ENCODE peak calls at places on chromosome 4, in ten cellular contexts. B, V, Z, F, G, C, I, O, J and A are unnamed samples.

GRCh38 chr4:26069218-26069617 is 155.2 kb downstream of the SMIM20 start:
- DNase-seq in V (no peak), C (peak), I (no peak), J (no peak), B (peak), O (peak), Z (peak), G (no peak), F (no peak), A (peak)

GRCh38 chr4:14301993-14302392 is 674.5 kb upstream of the BOD1L1 start:
- DNase-seq in B (no peak), V (no peak), I (no peak), F (no peak), Z (no peak), C (no peak), G (no peak), J (no peak), O (no peak), A (no peak)

GRCh38 chr4:113080050-113080449 is 30.6 kb downstream of the ANK2 start:
- DNase-seq in C (no peak), I (no peak), Z (no peak), G (no peak), V (no peak), J (no peak), O (no peak), F (no peak), B (no peak), A (peak)

GRCh38 chr4:127759893-127760292 is 22.2 kb upstream of the HSPA4L start:
- DNase-seq in I (no peak), O (no peak), Z (no peak), G (no peak), C (no peak), J (no peak), V (no peak), B (no peak), F (no peak), A (no peak)

GRCh38 chr4:31185014-31185585 is 464.9 kb downstream of the PCDH7 start:
- DNase-seq in C (no peak), V (no peak), Z (no peak), F (no peak), O (no peak), B (no peak), I (peak), G (no peak), J (no peak), A (no peak)

GRCh38 chr4:28391877-28392276 is 1531.2 kb downstream of the STIM2 start:
- DNase-seq in C (no peak), J (no peak), O (no peak), V (no peak), F (no peak), G (no peak), I (no peak), Z (peak), B (no peak), A (no peak)

GRCh38 chr4:20318011-20318898 is 66.5 kb downstream of the SLIT2 start:
- DNase-seq in G (no peak), I (no peak), Z (no peak), O (peak), J (no peak), C (no peak), B (no peak), F (no peak), V (no peak), A (peak)

GRCh38 chr4:146343776-146344175 is 129.4 kb downstream of the REELD1 start:
- DNase-seq in C (no peak), G (no peak), B (no peak), I (no peak), V (no peak), J (no peak), F (no peak), O (no peak), Z (no peak), A (no peak)

GRCh38 chr4:140252742-140253555 is 99.0 kb upstream of the MAML3 start:
- DNase-seq in J (peak), O (peak), G (peak), Z (no peak), V (peak), I (peak), C (peak), B (peak), F (peak), A (peak)

GRCh38 chr4:74539043-74539790 is 94.3 kb downstream of the AREG start:
- DNase-seq in V (no peak), C (peak), B (no peak), G (no peak), F (no peak), O (no peak), J (no peak), Z (no peak), I (no peak), A (peak)

GRCh38 chr4:152606800-152607577 is 71.1 kb upstream of the FBXW7 start:
- DNase-seq in B (no peak), J (no peak), I (no peak), O (no peak), G (no peak), F (no peak), C (no peak), Z (no peak), V (no peak), A (no peak)

GRCh38 chr4:170750519-170750918 is 660.8 kb upstream of the AADAT start:
- DNase-seq in V (no peak), C (no peak), O (no peak), I (no peak), F (no peak), B (no peak), Z (no peak), J (no peak), G (no peak), A (no peak)

GRCh38 chr4:64465263-64465662 is 56.0 kb upstream of the TECRL start:
- DNase-seq in G (no peak), C (no peak), O (no peak), J (no peak), B (no peak), I (no peak), F (no peak), V (no peak), Z (no peak), A (no peak)

GRCh38 chr4:7075962-7076693 is 8.3 kb upstream of the GRPEL1 start:
- DNase-seq in Z (peak), I (no peak), B (no peak), C (peak), G (no peak), O (no peak), J (no peak), V (no peak), F (no peak), A (no peak)

GRCh38 chr4:143186202-143186601 is 1.5 kb downstream of the USP38 start:
- DNase-seq in F (no peak), O (peak), Z (peak), G (no peak), V (no peak), I (no peak), J (no peak), C (peak), B (no peak), A (peak)

GRCh38 chr4:69881173-69881773 is 21.3 kb upstream of the SULT1E1 start:
- DNase-seq in V (peak), Z (no peak), F (no peak), J (peak), I (no peak), G (no peak), B (peak), C (peak), O (peak), A (peak)

GRCh38 chr4:176762661-176763308 is 29.9 kb downstream of the VEGFC start:
- DNase-seq in Z (no peak), F (no peak), O (no peak), J (no peak), I (no peak), B (no peak), V (no peak), G (no peak), C (no peak), A (no peak)

GRCh38 chr4:169024762-169025161 is 14.7 kb upstream of the CBR4 start:
- DNase-seq in G (no peak), O (peak), I (no peak), C (peak), V (peak), J (no peak), Z (peak), B (peak), F (no peak), A (peak)

GRCh38 chr4:147828361-147828760 is 96.5 kb downstream of the ARHGAP10 start:
- DNase-seq in C (peak), I (no peak), Z (peak), J (no peak), G (no peak), V (peak), O (peak), F (no peak), B (no peak), A (peak)

GRCh38 chr4:2166253-2166652 is 75.7 kb downstream of the HAUS3 start:
- DNase-seq in C (no peak), I (no peak), Z (no peak), V (no peak), G (no peak), O (no peak), B (no peak), F (no peak), J (no peak), A (no peak)

GRCh38 chr4:20662851-20663250 is 37.4 kb upstream of the PACRGL start:
- DNase-seq in B (no peak), J (no peak), I (no peak), V (peak), Z (no peak), C (peak), O (no peak), G (no peak), F (no peak), A (peak)

GRCh38 chr4:104416725-104417363 is 77.8 kb downstream of the CXXC4 start:
- DNase-seq in G (no peak), Z (no peak), F (no peak), C (no peak), O (no peak), I (no peak), V (no peak), J (peak), B (no peak), A (no peak)

GRCh38 chr4:173420821-173421220 is 21.9 kb upstream of the SCRG1 start:
- DNase-seq in V (no peak), G (no peak), I (no peak), B (no peak), Z (no peak), C (peak), F (no peak), J (no peak), O (no peak), A (peak)

GRCh38 chr4:145690610-145691009 is 10.7 kb downstream of the C4orf51 start:
- DNase-seq in I (no peak), J (no peak), C (no peak), B (no peak), G (no peak), O (no peak), V (no peak), Z (no peak), F (no peak), A (no peak)

GRCh38 chr4:1985287-1985686 is 23.5 kb downstream of the NELFA start:
- DNase-seq in F (no peak), I (no peak), B (no peak), J (no peak), O (no peak), C (no peak), G (no peak), Z (no peak), V (no peak), A (no peak)

GRCh38 chr4:112813790-112814189 is 176.8 kb downstream of the LARP7 start:
- DNase-seq in G (no peak), F (no peak), O (peak), B (no peak), I (no peak), J (no peak), C (peak), V (no peak), Z (peak), A (peak)

GRCh38 chr4:143294310-143294709 is 42.4 kb upstream of the GAB1 start:
- DNase-seq in J (peak), I (no peak), F (peak), V (no peak), C (peak), Z (no peak), G (no peak), B (no peak), O (peak), A (peak)

GRCh38 chr4:138859249-138859648 is 156.3 kb upstream of the NOCT start:
- DNase-seq in J (no peak), G (no peak), F (no peak), V (peak), C (no peak), I (no peak), Z (no peak), O (no peak), B (no peak), A (no peak)

GRCh38 chr4:67040315-67040714 is 505.0 kb downstream of the CENPC start:
- DNase-seq in Z (no peak), G (no peak), C (no peak), V (no peak), J (no peak), I (no peak), F (no peak), B (no peak), O (no peak), A (no peak)

GRCh38 chr4:1166509-1167243 is 5.7 kb downstream of the SPON2 start:
- DNase-seq in I (peak), Z (no peak), V (no peak), G (no peak), B (no peak), O (peak), F (peak), J (no peak), C (no peak), A (no peak)

GRCh38 chr4:24229976-24230375 is 340.1 kb upstream of the PPARGC1A start:
- DNase-seq in J (no peak), C (peak), Z (no peak), I (no peak), B (no peak), V (peak), F (no peak), O (peak), G (no peak), A (peak)

GRCh38 chr4:34046580-34046979 is 2197.7 kb downstream of the ARAP2 start:
- DNase-seq in C (peak), J (no peak), Z (peak), F (no peak), G (no peak), V (peak), B (no peak), I (no peak), O (peak), A (peak)

GRCh38 chr4:174259580-174259979 is 23.9 kb downstream of the FBXO8 start:
- DNase-seq in J (no peak), G (no peak), F (no peak), I (no peak), B (no peak), Z (no peak), C (no peak), V (no peak), O (no peak), A (peak)

GRCh38 chr4:82431026-82431745 is 796 bp downstream of the ENOPH1 start:
- DNase-seq in J (peak), O (no peak), C (peak), G (no peak), I (peak), B (peak), F (peak), V (peak), Z (no peak), A (peak)

GRCh38 chr4:71487324-71487677 is 148.5 kb downstream of the SLC4A4 start:
- DNase-seq in B (no peak), G (peak), V (no peak), Z (no peak), C (no peak), O (no peak), J (no peak), F (no peak), I (no peak), A (no peak)

GRCh38 chr4:3824521-3825270 is 58.5 kb downstream of the ADRA2C start:
- DNase-seq in B (no peak), G (no peak), C (no peak), O (no peak), V (no peak), Z (no peak), F (no peak), J (no peak), I (peak), A (no peak)
- TF ChIP-seq CTCF in B (no peak), G (no peak), C (no peak), O (no peak), V (no peak), Z (no peak), F (no peak), J (no peak), I (no peak), A (no peak)

DNA sequence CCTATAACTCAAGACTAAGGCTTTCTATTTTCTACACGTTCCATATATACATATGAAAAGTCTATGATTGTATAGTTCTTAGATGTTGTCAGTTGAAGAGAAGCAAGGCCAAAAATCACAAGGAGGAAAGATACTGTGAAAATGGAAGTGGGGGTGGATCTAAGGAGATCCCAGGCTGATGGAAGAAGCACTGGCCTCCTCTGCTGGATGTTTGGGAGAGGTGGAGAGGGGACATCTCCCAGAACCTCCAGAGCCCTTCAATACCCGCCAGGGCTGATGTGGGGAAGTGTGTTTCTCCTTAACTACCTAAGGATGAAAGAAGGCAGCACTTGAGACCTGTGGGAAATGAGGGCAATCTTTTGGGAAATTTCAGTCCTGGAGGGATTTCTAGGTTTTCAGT is 67.4 kb downstream of the RASGEF1B start:
- DNase-seq in V (no peak), G (no peak), B (no peak), Z (no peak), O (peak), C (no peak), I (no peak), F (no peak), J (no peak), A (no peak)
- TF ChIP-seq CTCF in V (no peak), G (no peak), B (no peak), Z (no peak), O (peak), C (no peak), I (no peak), F (no peak), J (no peak), A (no peak)

GRCh38 chr4:123055943-123056342 is 133.5 kb upstream of the NUDT6 start:
- DNase-seq in I (no peak), V (peak), C (peak), F (no peak), G (no peak), J (no peak), Z (peak), O (no peak), B (no peak), A (no peak)
- TF ChIP-seq CTCF in I (no peak), V (no peak), C (no peak), F (no peak), G (no peak), J (no peak), Z (no peak), O (no peak), B (no peak), A (no peak)

GRCh38 chr4:6008766-6009385 is 9.4 kb downstream of the C4orf50 start:
- DNase-seq in C (no peak), O (no peak), I (no peak), J (no peak), G (no peak), B (no peak), F (no peak), V (no peak), Z (no peak), A (no peak)

GRCh38 chr4:6010789-6011188 is 7.4 kb downstream of the C4orf50 start:
- DNase-seq in I (no peak), J (no peak), F (no peak), C (no peak), Z (no peak), V (no peak), G (no peak), O (no peak), B (no peak), A (no peak)

GRCh38 chr4:6005175-6005574 is 13.1 kb downstream of the C4orf50 start:
- DNase-seq in F (peak), I (no peak), V (no peak), B (no peak), O (no peak), C (no peak), G (no peak), J (no peak), Z (no peak), A (no peak)

GRCh38 chr4:6009452-6009851 is 8.8 kb downstream of the C4orf50 start:
- DNase-seq in C (no peak), V (no peak), Z (no peak), J (no peak), F (no peak), B (no peak), G (no peak), I (no peak), O (no peak), A (no peak)

DNA sequence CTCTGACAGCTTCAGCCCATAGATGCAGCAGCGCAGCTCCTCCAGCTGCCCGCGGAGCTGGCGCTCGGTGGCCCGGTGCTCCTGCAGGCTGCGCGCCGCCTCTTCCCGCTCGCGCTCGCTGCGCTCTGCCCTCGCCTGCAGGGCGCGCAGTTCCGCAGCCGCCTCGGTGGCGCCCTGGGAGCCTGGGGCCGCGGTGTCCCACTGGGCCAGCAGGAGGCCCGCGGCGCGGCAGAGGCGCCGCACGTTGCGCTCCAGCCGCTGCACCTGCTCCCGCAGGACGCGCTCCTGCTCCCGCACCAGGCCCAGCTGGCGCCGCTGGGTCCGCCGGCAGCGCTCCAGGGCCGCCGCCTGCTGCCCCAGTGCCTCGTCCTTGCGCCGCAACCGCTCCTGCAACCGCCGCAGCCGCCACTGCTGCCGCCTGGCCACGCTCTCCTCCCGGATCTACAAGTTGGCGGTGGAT is 10.1 kb downstream of the C4orf50 start:
- DNase-seq in C (no peak), I (no peak), B (no peak), Z (no peak), J (no peak), O (no peak), F (no peak), V (no peak), G (no peak), A (no peak)
- TF ChIP-seq CTCF in C (no peak), I (no peak), B (no peak), Z (no peak), J (no peak), O (no peak), F (no peak), V (no peak), G (peak), A (no peak)